ENCODE peak calls at places on chromosomes 12 and 14, in eight cellular contexts. N is SK-N-SH, W is tibial artery, Y is prostate gland, T is gastrocnemius medialis, Z is heart left ventricle, F is GM12865, H is cardiac fibroblast. P is an unnamed sample.

GRCh38 chr12:110141389-110141788 is 17.2 kb downstream of the IFT81 start:
- DNase-seq in N (no peak), W (peak; percentile 90), H (peak; percentile 70), T (peak; percentile 69), Z (peak; percentile 34), F (no peak), Y (no peak), P (peak; percentile 37)

GRCh38 chr14:34989762-34990161 is 7.0 kb downstream of the SRP54 start:
- DNase-seq in H (no peak), Z (no peak), Y (no peak), T (no peak), N (no peak), F (no peak), W (no peak), P (no peak)

GRCh38 chr12:74283646-74284045 is 254.0 kb upstream of the ATXN7L3B start:
- DNase-seq in N (no peak), Z (no peak), F (no peak), T (no peak), H (no peak), Y (no peak), W (no peak), P (no peak)

GRCh38 chr12:63862187-63863107 is 17.9 kb downstream of the SRGAP1 start:
- DNase-seq in T (no peak), W (no peak), N (no peak), H (peak; percentile 51), Z (peak; percentile 35), F (no peak), Y (peak; percentile 24), P (no peak)

GRCh38 chr12:129870796-129871195 is 33.0 kb downstream of the TMEM132D start:
- DNase-seq in H (no peak), T (no peak), N (no peak), Z (no peak), Y (no peak), W (no peak), F (no peak), P (no peak)

GRCh38 chr12:29066061-29066588 is 83.0 kb upstream of the FAR2 start:
- DNase-seq in T (no peak), F (peak; percentile 62), Y (no peak), H (peak; percentile 83), N (no peak), Z (no peak), W (no peak), P (peak; percentile 40)

GRCh38 chr12:98453070-98453469 is 62.3 kb upstream of the TMPO start:
- DNase-seq in F (no peak), Y (no peak), W (no peak), T (no peak), N (no peak), Z (no peak), H (no peak), P (no peak)

GRCh38 chr12:105109465-105110212 is 2.1 kb downstream of the WASHC4 start:
- DNase-seq in N (no peak), F (peak; percentile 75), W (no peak), Z (no peak), Y (no peak), H (peak; percentile 65), T (no peak), P (no peak)

GRCh38 chr12:84779169-84779568 is 133.4 kb downstream of the SLC6A15 start:
- DNase-seq in F (no peak), H (no peak), N (no peak), W (no peak), Z (no peak), Y (no peak), T (no peak), P (no peak)

GRCh38 chr12:47078733-47079364 is 572 bp upstream of the PCED1B start:
- DNase-seq in F (no peak), N (no peak), T (no peak), Y (peak; percentile 35), Z (no peak), H (peak; percentile 29), W (peak; percentile 82), P (no peak)

GRCh38 chr14:67815573-67816235 is 686 bp downstream of the ZFYVE26 start:
- DNase-seq in F (peak; percentile 44), N (no peak), H (peak; percentile 52), T (no peak), Z (no peak), W (no peak), Y (no peak), P (no peak)

GRCh38 chr14:60323199-60323891 is 74.3 kb downstream of the PPM1A start:
- DNase-seq in N (peak; percentile 46), W (no peak), Z (no peak), Y (no peak), F (no peak), H (no peak), T (peak; percentile 58), P (no peak)

GRCh38 chr12:23510484-23510883 is 439.0 kb downstream of the SOX5 start:
- DNase-seq in Z (no peak), T (no peak), H (no peak), F (no peak), N (no peak), Y (no peak), W (no peak), P (no peak)

GRCh38 chr12:31620311-31620710 is 29.4 kb upstream of the DENND5B start:
- DNase-seq in W (no peak), N (no peak), Y (no peak), F (no peak), T (no peak), H (no peak), Z (no peak), P (no peak)

GRCh38 chr12:114254998-114255397 is 150.9 kb downstream of the TBX5 start:
- DNase-seq in N (no peak), Y (no peak), F (no peak), H (no peak), W (no peak), T (no peak), Z (no peak), P (no peak)

GRCh38 chr12:13924286-13924685 is 57.1 kb downstream of the GRIN2B start:
- DNase-seq in H (no peak), T (no peak), W (no peak), Y (no peak), N (no peak), F (no peak), Z (no peak), P (no peak)

GRCh38 chr12:2256453-2256852 is 203.7 kb downstream of the CACNA1C start:
- DNase-seq in W (no peak), Y (no peak), H (peak; percentile 69), Z (no peak), F (no peak), T (no peak), N (no peak), P (no peak)
- H3K4me3 ChIP-seq in W (no peak overlapping the region), Y (no peak overlapping the region), H (no peak overlapping the region), Z (no peak overlapping the region), F (no peak overlapping the region), T (no peak overlapping the region), N (no peak overlapping the region), P (no peak overlapping the region)

DNA sequence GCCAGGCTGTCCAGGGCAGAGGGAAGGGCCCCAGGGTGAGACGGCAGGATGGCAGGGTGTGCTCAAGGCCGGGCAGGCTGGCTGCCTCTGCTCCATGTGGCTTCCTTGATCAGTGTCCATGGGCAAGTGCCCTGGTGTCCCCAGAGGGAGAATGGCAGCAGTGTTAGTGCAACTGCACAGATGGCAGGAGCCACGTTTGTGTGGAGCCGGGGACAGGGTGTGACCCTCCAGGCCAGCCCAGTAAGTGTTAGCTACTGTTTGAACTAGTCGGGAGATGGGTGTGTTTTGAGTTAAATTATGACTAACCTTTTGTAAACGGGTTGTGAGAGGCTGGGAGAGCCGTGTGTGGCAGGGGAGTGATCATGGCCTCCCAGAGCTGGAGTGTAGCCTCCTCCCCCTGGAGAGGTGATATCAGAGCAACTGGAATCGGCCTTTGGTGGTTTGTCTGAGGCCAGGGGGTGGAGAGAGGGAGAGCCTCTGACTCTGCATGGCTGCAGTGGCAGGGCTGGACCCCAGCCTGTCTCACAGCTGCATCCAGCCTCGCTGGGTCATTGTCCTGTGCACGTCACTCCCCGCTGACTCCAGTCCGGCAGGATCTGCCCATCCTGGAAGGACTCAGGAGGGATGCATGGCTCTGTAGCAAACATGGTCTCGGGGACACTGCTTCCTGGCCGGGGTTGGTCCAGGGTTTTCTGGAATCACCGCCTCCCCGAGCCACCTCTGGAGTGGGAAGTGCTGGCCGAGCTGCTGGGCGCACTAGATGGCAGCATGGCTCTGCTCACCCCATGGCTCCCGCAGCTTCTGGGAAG is 27.8 kb downstream of the AACS start:
- DNase-seq in Y (no peak), T (no peak), N (no peak), W (no peak), Z (peak; percentile 28), H (peak; percentile 64), F (no peak), P (peak; percentile 14)
- TF ChIP-seq CTCF in Y (no peak), T (no peak), N (no peak), W (no peak), Z (peak; percentile 39), H (no peak), F (no peak), P (no peak)

GRCh38 chr12:116274552-116275375 is 2.7 kb downstream of the MED13L start:
- DNase-seq in N (no peak), F (no peak), T (no peak), H (no peak), Z (no peak), Y (no peak), W (no peak), P (no peak)

GRCh38 chr12:116277393-116278258 is at the start of gene MED13L:
- DNase-seq in W (peak; percentile 95), N (peak; percentile 99), Y (peak; percentile 87), F (peak; percentile 92), H (peak; percentile 83), T (peak; percentile 80), Z (peak; percentile 92), P (no peak)

GRCh38 chr12:116276433-116277216 is 868 bp downstream of the MED13L start:
- DNase-seq in H (peak; percentile 66), Z (peak; percentile 77), F (peak; percentile 72), T (peak; percentile 38), N (peak; percentile 81), W (peak; percentile 81), Y (peak; percentile 58), P (no peak)

GRCh38 chr12:116278259-116278595 is 734 bp upstream of the MED13L start:
- DNase-seq in Z (no peak), N (no peak), F (no peak), Y (no peak), T (no peak), H (no peak), W (no peak), P (no peak)

DNA sequence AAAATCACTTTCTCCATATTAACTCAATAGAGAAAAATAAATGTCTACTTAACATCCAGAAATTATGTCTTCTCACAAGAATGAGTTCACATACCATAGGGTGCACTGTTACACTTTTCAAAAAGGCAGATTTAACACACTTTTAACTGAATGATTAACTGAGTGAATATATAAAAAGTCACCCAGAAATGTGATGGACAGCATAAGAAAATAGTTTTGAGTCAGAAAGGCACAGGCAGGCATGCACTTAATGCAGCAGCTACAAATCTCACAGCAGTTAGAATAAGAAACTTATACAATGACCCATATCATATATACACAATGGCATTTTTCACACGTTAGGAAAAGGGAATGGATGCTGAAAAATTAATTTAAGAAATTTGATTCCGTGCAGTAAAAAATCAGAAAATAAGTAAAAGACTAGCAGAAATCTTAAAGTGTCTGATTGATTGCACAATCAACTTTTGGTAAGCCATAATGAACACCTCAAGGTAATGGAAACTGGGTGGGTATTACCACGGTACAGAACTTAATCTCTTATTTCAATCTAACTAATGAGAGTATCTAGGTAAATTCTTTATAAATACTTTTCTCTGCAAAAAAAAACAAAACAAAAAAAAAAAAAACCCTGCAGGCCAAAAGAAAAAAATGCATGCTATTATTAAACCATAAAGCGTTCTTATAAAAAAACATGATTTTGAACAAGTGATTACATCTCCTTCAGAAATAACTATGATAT is 3.5 kb downstream of the MED13L start:
- DNase-seq in T (no peak), Y (no peak), W (no peak), F (no peak), N (no peak), H (no peak), Z (no peak), P (no peak)
- H3K4me3 ChIP-seq in T (peak overlapping the region; percentile 95), Y (no peak overlapping the region), W (peak overlapping the region; percentile 70), F (no peak overlapping the region), N (peak overlapping the region; percentile 42), H (no peak overlapping the region), Z (no peak overlapping the region), P (no peak overlapping the region)

GRCh38 chr14:50855558-50855957 is 16.3 kb upstream of the ABHD12B start:
- DNase-seq in W (no peak), T (no peak), N (no peak), Z (no peak), Y (no peak), H (peak; percentile 20), F (no peak), P (no peak)
- TF ChIP-seq CTCF in W (no peak), T (no peak), N (peak; percentile 18), Z (no peak), Y (no peak), H (peak; percentile 8), F (no peak), P (no peak)